ENCODE peak calls at places on chromosomes 11 and 22, in eight cellular contexts. One of them, this sample, is unnamed.

GRCh38 chr22:47748887-47749286 is 986.4 kb downstream of the TBC1D22A start:
- DNase-seq in BE2C: no peak
- DNase-seq in B cell: no peak
- DNase-seq in thoracic aorta: no peak
- DNase-seq in activated B cell treated with CpG ODN at 0.5 μM for 24 hours: no peak
- DNase-seq in neural progenitor cell: no peak
- DNase-seq in endothelial cell: no peak
- DNase-seq in cardiac muscle cell: no peak
- DNase-seq in this sample: no peak

GRCh38 chr22:22881116-22882032 is 6.2 kb upstream of the IGLL5 start:
- DNase-seq in BE2C: peak; percentile 63
- DNase-seq in B cell: no peak
- DNase-seq in thoracic aorta: no peak
- DNase-seq in activated B cell treated with CpG ODN at 0.5 μM for 24 hours: peak; percentile 38
- DNase-seq in neural progenitor cell: no peak
- DNase-seq in endothelial cell: no peak
- DNase-seq in cardiac muscle cell: no peak
- DNase-seq in this sample: no peak

GRCh38 chr22:44091021-44091721 is 67.1 kb downstream of the PARVB start:
- DNase-seq in BE2C: peak; percentile 29
- DNase-seq in B cell: no peak
- DNase-seq in thoracic aorta: no peak
- DNase-seq in activated B cell treated with CpG ODN at 0.5 μM for 24 hours: no peak
- DNase-seq in neural progenitor cell: peak; percentile 52
- DNase-seq in endothelial cell: peak; percentile 38
- DNase-seq in cardiac muscle cell: peak; percentile 33
- DNase-seq in this sample: no peak

GRCh38 chr22:19139001-19139356 is 5.5 kb downstream of the ESS2 start:
- DNase-seq in BE2C: no peak
- DNase-seq in B cell: no peak
- DNase-seq in thoracic aorta: no peak
- DNase-seq in activated B cell treated with CpG ODN at 0.5 μM for 24 hours: no peak
- DNase-seq in neural progenitor cell: no peak
- DNase-seq in endothelial cell: no peak
- DNase-seq in cardiac muscle cell: no peak
- DNase-seq in this sample: no peak

GRCh38 chr22:22942511-22943329 is 55.1 kb downstream of the IGLL5 start:
- DNase-seq in BE2C: peak; percentile 81
- DNase-seq in B cell: peak; percentile 66
- DNase-seq in thoracic aorta: no peak
- DNase-seq in activated B cell treated with CpG ODN at 0.5 μM for 24 hours: peak; percentile 62
- DNase-seq in neural progenitor cell: peak; percentile 90
- DNase-seq in endothelial cell: peak; percentile 81
- DNase-seq in cardiac muscle cell: no peak
- DNase-seq in this sample: peak; percentile 69

GRCh38 chr11:38095268-38095667 is 1497.2 kb upstream of the RAG2 start:
- DNase-seq in BE2C: no peak
- DNase-seq in B cell: no peak
- DNase-seq in thoracic aorta: no peak
- DNase-seq in activated B cell treated with CpG ODN at 0.5 μM for 24 hours: no peak
- DNase-seq in neural progenitor cell: no peak
- DNase-seq in endothelial cell: no peak
- DNase-seq in cardiac muscle cell: no peak
- DNase-seq in this sample: no peak

GRCh38 chr11:114762437-114762836 is 84.1 kb downstream of the NXPE2 start:
- DNase-seq in BE2C: peak; percentile 76
- DNase-seq in B cell: no peak
- DNase-seq in thoracic aorta: no peak
- DNase-seq in activated B cell treated with CpG ODN at 0.5 μM for 24 hours: no peak
- DNase-seq in neural progenitor cell: peak; percentile 83
- DNase-seq in endothelial cell: peak; percentile 76
- DNase-seq in cardiac muscle cell: peak; percentile 80
- DNase-seq in this sample: no peak

GRCh38 chr22:37371491-37371890 is 55.8 kb downstream of the ELFN2 start:
- DNase-seq in BE2C: no peak
- DNase-seq in B cell: no peak
- DNase-seq in thoracic aorta: no peak
- DNase-seq in activated B cell treated with CpG ODN at 0.5 μM for 24 hours: no peak
- DNase-seq in neural progenitor cell: no peak
- DNase-seq in endothelial cell: no peak
- DNase-seq in cardiac muscle cell: no peak
- DNase-seq in this sample: no peak

GRCh38 chr11:64759131-64759721 is 548 bp downstream of the PYGM start:
- DNase-seq in BE2C: no peak
- DNase-seq in B cell: no peak
- DNase-seq in thoracic aorta: no peak
- DNase-seq in activated B cell treated with CpG ODN at 0.5 μM for 24 hours: no peak
- DNase-seq in neural progenitor cell: no peak
- DNase-seq in endothelial cell: no peak
- DNase-seq in cardiac muscle cell: peak; percentile 85
- DNase-seq in this sample: no peak

GRCh38 chr22:35477911-35478582 is 62.6 kb upstream of the RASD2 start:
- DNase-seq in BE2C: peak; percentile 75
- DNase-seq in B cell: no peak
- DNase-seq in thoracic aorta: no peak
- DNase-seq in activated B cell treated with CpG ODN at 0.5 μM for 24 hours: no peak
- DNase-seq in neural progenitor cell: no peak
- DNase-seq in endothelial cell: no peak
- DNase-seq in cardiac muscle cell: no peak
- DNase-seq in this sample: no peak

GRCh38 chr11:117230286-117230961 is 1.4 kb downstream of the PCSK7 start:
- DNase-seq in BE2C: no peak
- DNase-seq in B cell: peak; percentile 57
- DNase-seq in thoracic aorta: no peak
- DNase-seq in activated B cell treated with CpG ODN at 0.5 μM for 24 hours: peak; percentile 41
- DNase-seq in neural progenitor cell: no peak
- DNase-seq in endothelial cell: no peak
- DNase-seq in cardiac muscle cell: no peak
- DNase-seq in this sample: peak; percentile 43

GRCh38 chr11:77879218-77879617 is 58.3 kb downstream of the AAMDC start:
- DNase-seq in BE2C: peak; percentile 42
- DNase-seq in B cell: no peak
- DNase-seq in thoracic aorta: no peak
- DNase-seq in activated B cell treated with CpG ODN at 0.5 μM for 24 hours: no peak
- DNase-seq in neural progenitor cell: no peak
- DNase-seq in endothelial cell: no peak
- DNase-seq in cardiac muscle cell: no peak
- DNase-seq in this sample: no peak

GRCh38 chr11:10386861-10387208 is 68.2 kb upstream of the AMPD3 start:
- DNase-seq in BE2C: no peak
- DNase-seq in B cell: no peak
- DNase-seq in thoracic aorta: no peak
- DNase-seq in activated B cell treated with CpG ODN at 0.5 μM for 24 hours: no peak
- DNase-seq in neural progenitor cell: no peak
- DNase-seq in endothelial cell: no peak
- DNase-seq in cardiac muscle cell: no peak
- DNase-seq in this sample: no peak

DNA sequence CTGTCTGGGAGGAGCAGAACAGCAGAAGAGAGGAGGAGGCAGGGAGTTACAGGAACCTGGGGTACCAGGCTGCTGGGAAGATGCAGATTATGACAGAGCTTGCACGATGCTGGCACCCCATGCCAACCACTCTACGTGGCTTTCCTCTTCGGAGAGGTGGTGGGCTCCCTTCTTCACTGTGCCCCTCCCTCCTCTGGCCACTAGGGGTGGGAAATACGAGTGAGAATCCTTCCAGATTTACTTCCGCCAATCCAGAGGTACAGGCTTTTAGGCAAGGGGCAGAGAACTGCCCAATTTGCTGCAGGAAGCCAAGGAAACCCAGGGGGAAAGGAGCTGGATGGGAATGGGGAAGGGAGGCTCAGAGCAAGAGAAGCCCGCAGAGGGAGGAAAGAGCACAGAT is 12.3 kb downstream of the HYOU1 start:
- DNase-seq in BE2C: no peak
- DNase-seq in B cell: no peak
- DNase-seq in thoracic aorta: no peak
- DNase-seq in activated B cell treated with CpG ODN at 0.5 μM for 24 hours: no peak
- DNase-seq in neural progenitor cell: peak; percentile 25
- DNase-seq in endothelial cell: no peak
- DNase-seq in cardiac muscle cell: no peak
- DNase-seq in this sample: no peak
- TF ChIP-seq CTCF in BE2C: peak; percentile 42
- TF ChIP-seq CTCF in B cell: peak; percentile 10
- TF ChIP-seq CTCF in thoracic aorta: no peak
- TF ChIP-seq CTCF in activated B cell treated with CpG ODN at 0.5 μM for 24 hours: no peak
- TF ChIP-seq CTCF in neural progenitor cell: peak; percentile 42
- TF ChIP-seq CTCF in endothelial cell: peak; percentile 45
- TF ChIP-seq CTCF in cardiac muscle cell: no peak
- TF ChIP-seq CTCF in this sample: no peak

GRCh38 chr11:4551346-4551979 is 6.5 kb downstream of the OR52M1 start:
- DNase-seq in BE2C: no peak
- DNase-seq in B cell: no peak
- DNase-seq in thoracic aorta: no peak
- DNase-seq in activated B cell treated with CpG ODN at 0.5 μM for 24 hours: no peak
- DNase-seq in neural progenitor cell: peak; percentile 10
- DNase-seq in endothelial cell: no peak
- DNase-seq in cardiac muscle cell: no peak
- DNase-seq in this sample: no peak
- TF ChIP-seq CTCF in BE2C: peak; percentile 39
- TF ChIP-seq CTCF in B cell: no peak
- TF ChIP-seq CTCF in thoracic aorta: no peak
- TF ChIP-seq CTCF in activated B cell treated with CpG ODN at 0.5 μM for 24 hours: no peak
- TF ChIP-seq CTCF in neural progenitor cell: peak; percentile 46
- TF ChIP-seq CTCF in endothelial cell: peak; percentile 41
- TF ChIP-seq CTCF in cardiac muscle cell: no peak
- TF ChIP-seq CTCF in this sample: no peak

GRCh38 chr11:93196816-93197382 is 892 bp downstream of the SLC36A4 start:
- DNase-seq in BE2C: no peak
- DNase-seq in B cell: no peak
- DNase-seq in thoracic aorta: no peak
- DNase-seq in activated B cell treated with CpG ODN at 0.5 μM for 24 hours: no peak
- DNase-seq in neural progenitor cell: no peak
- DNase-seq in endothelial cell: no peak
- DNase-seq in cardiac muscle cell: no peak
- DNase-seq in this sample: no peak
- TF ChIP-seq CTCF in BE2C: peak; percentile 46
- TF ChIP-seq CTCF in B cell: peak; percentile 63
- TF ChIP-seq CTCF in thoracic aorta: peak; percentile 34
- TF ChIP-seq CTCF in activated B cell treated with CpG ODN at 0.5 μM for 24 hours: no peak
- TF ChIP-seq CTCF in neural progenitor cell: peak; percentile 52
- TF ChIP-seq CTCF in endothelial cell: peak; percentile 70
- TF ChIP-seq CTCF in cardiac muscle cell: peak; percentile 44
- TF ChIP-seq CTCF in this sample: peak; percentile 42

DNA sequence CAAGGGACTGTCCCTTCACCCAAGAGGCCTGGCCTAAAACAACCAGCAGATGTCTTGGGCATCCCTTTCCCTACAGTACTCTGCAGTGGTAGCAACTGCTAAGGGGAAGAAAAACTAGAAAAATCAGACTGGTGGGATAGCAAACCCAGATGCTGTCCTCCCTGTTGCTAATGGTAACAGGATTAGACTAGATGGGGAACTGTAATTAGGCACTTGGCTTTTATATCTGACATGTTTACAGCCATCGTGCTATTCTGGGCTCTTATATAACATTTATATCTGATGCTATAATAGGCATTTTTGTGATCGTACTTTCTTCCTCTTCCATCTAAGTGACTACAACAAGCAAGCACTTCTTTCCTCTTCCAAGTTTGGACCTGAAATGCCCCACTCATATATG is 316.7 kb downstream of the DLG2 start:
- DNase-seq in BE2C: no peak
- DNase-seq in B cell: no peak
- DNase-seq in thoracic aorta: no peak
- DNase-seq in activated B cell treated with CpG ODN at 0.5 μM for 24 hours: no peak
- DNase-seq in neural progenitor cell: no peak
- DNase-seq in endothelial cell: no peak
- DNase-seq in cardiac muscle cell: no peak
- DNase-seq in this sample: no peak
- TF ChIP-seq CTCF in BE2C: no peak
- TF ChIP-seq CTCF in B cell: no peak
- TF ChIP-seq CTCF in thoracic aorta: no peak
- TF ChIP-seq CTCF in activated B cell treated with CpG ODN at 0.5 μM for 24 hours: no peak
- TF ChIP-seq CTCF in neural progenitor cell: no peak
- TF ChIP-seq CTCF in endothelial cell: no peak
- TF ChIP-seq CTCF in cardiac muscle cell: no peak
- TF ChIP-seq CTCF in this sample: no peak

GRCh38 chr11:2185324-2186085 is 13.9 kb upstream of the TH start:
- DNase-seq in BE2C: peak; percentile 73
- DNase-seq in B cell: no peak
- DNase-seq in thoracic aorta: no peak
- DNase-seq in activated B cell treated with CpG ODN at 0.5 μM for 24 hours: no peak
- DNase-seq in neural progenitor cell: no peak
- DNase-seq in endothelial cell: no peak
- DNase-seq in cardiac muscle cell: no peak
- DNase-seq in this sample: no peak

GRCh38 chr11:2187267-2187707 is 15.7 kb upstream of the TH start:
- DNase-seq in BE2C: no peak
- DNase-seq in B cell: no peak
- DNase-seq in thoracic aorta: no peak
- DNase-seq in activated B cell treated with CpG ODN at 0.5 μM for 24 hours: no peak
- DNase-seq in neural progenitor cell: no peak
- DNase-seq in endothelial cell: no peak
- DNase-seq in cardiac muscle cell: no peak
- DNase-seq in this sample: no peak

GRCh38 chr11:2188745-2189144 is 17.1 kb upstream of the TH start:
- DNase-seq in BE2C: no peak
- DNase-seq in B cell: no peak
- DNase-seq in thoracic aorta: no peak
- DNase-seq in activated B cell treated with CpG ODN at 0.5 μM for 24 hours: no peak
- DNase-seq in neural progenitor cell: no peak
- DNase-seq in endothelial cell: no peak
- DNase-seq in cardiac muscle cell: no peak
- DNase-seq in this sample: no peak

GRCh38 chr11:2189938-2190669 is 18.5 kb upstream of the TH start:
- DNase-seq in BE2C: peak; percentile 66
- DNase-seq in B cell: no peak
- DNase-seq in thoracic aorta: no peak
- DNase-seq in activated B cell treated with CpG ODN at 0.5 μM for 24 hours: no peak
- DNase-seq in neural progenitor cell: no peak
- DNase-seq in endothelial cell: no peak
- DNase-seq in cardiac muscle cell: no peak
- DNase-seq in this sample: no peak

GRCh38 chr11:2186669-2187266 is 15.2 kb upstream of the TH start:
- DNase-seq in BE2C: peak; percentile 67
- DNase-seq in B cell: peak; percentile 78
- DNase-seq in thoracic aorta: no peak
- DNase-seq in activated B cell treated with CpG ODN at 0.5 μM for 24 hours: no peak
- DNase-seq in neural progenitor cell: peak; percentile 73
- DNase-seq in endothelial cell: peak; percentile 55
- DNase-seq in cardiac muscle cell: peak; percentile 79
- DNase-seq in this sample: peak; percentile 51
- TF ChIP-seq CTCF in BE2C: peak; percentile 56
- TF ChIP-seq CTCF in B cell: peak; percentile 64
- TF ChIP-seq CTCF in thoracic aorta: peak; percentile 20
- TF ChIP-seq CTCF in activated B cell treated with CpG ODN at 0.5 μM for 24 hours: no peak
- TF ChIP-seq CTCF in neural progenitor cell: peak; percentile 72
- TF ChIP-seq CTCF in endothelial cell: peak; percentile 59
- TF ChIP-seq CTCF in cardiac muscle cell: peak; percentile 47
- TF ChIP-seq CTCF in this sample: peak; percentile 76

This sample was measured in natural killer cell.